ENCODE peak calls at places on chromosomes 1 and 21, in nine cellular contexts. One of them, this sample, is unnamed.

GRCh38 chr1:93194231-93194630 is 13.7 kb downstream of the CCDC18 start:
- DNase-seq in ELR: no peak
- DNase-seq in neural crest cell: no peak
- DNase-seq in AG09309: no peak
- DNase-seq in astrocyte of the cerebellum: no peak
- DNase-seq in HFFc6: no peak
- DNase-seq in activated T-cell treated with anti-CD3 and anti-CD28 coated beads, Interleukin-2, amount 50 U/mL, for 72 hours: no peak
- DNase-seq in CD8-positive, alpha-beta memory T cell: no peak
- DNase-seq in NCI-H2081: no peak
- DNase-seq in this sample: no peak

GRCh38 chr1:41673806-41674205 is 189.3 kb upstream of the EDN2 start:
- DNase-seq in ELR: no peak
- DNase-seq in neural crest cell: no peak
- DNase-seq in AG09309: no peak
- DNase-seq in astrocyte of the cerebellum: no peak
- DNase-seq in HFFc6: no peak
- DNase-seq in activated T-cell treated with anti-CD3 and anti-CD28 coated beads, Interleukin-2, amount 50 U/mL, for 72 hours: peak; percentile 53
- DNase-seq in CD8-positive, alpha-beta memory T cell: peak; percentile 38
- DNase-seq in NCI-H2081: no peak
- DNase-seq in this sample: no peak

GRCh38 chr1:87131809-87132663 is 196.6 kb upstream of the LMO4 start:
- DNase-seq in ELR: peak; percentile 79
- DNase-seq in neural crest cell: peak; percentile 90
- DNase-seq in AG09309: no peak
- DNase-seq in astrocyte of the cerebellum: peak; percentile 59
- DNase-seq in HFFc6: peak; percentile 66
- DNase-seq in activated T-cell treated with anti-CD3 and anti-CD28 coated beads, Interleukin-2, amount 50 U/mL, for 72 hours: peak; percentile 80
- DNase-seq in CD8-positive, alpha-beta memory T cell: peak; percentile 59
- DNase-seq in NCI-H2081: peak; percentile 45
- DNase-seq in this sample: peak; percentile 82

GRCh38 chr1:22969224-22969829 is 3.3 kb downstream of the LACTBL1 start:
- DNase-seq in ELR: peak; percentile 47
- DNase-seq in neural crest cell: no peak
- DNase-seq in AG09309: peak; percentile 20
- DNase-seq in astrocyte of the cerebellum: peak; percentile 51
- DNase-seq in HFFc6: peak; percentile 29
- DNase-seq in activated T-cell treated with anti-CD3 and anti-CD28 coated beads, Interleukin-2, amount 50 U/mL, for 72 hours: no peak
- DNase-seq in CD8-positive, alpha-beta memory T cell: no peak
- DNase-seq in NCI-H2081: peak; percentile 97
- DNase-seq in this sample: no peak

GRCh38 chr1:184272178-184272866 is 114.5 kb upstream of the C1orf21 start:
- DNase-seq in ELR: peak; percentile 48
- DNase-seq in neural crest cell: no peak
- DNase-seq in AG09309: no peak
- DNase-seq in astrocyte of the cerebellum: peak; percentile 33
- DNase-seq in HFFc6: no peak
- DNase-seq in activated T-cell treated with anti-CD3 and anti-CD28 coated beads, Interleukin-2, amount 50 U/mL, for 72 hours: no peak
- DNase-seq in CD8-positive, alpha-beta memory T cell: no peak
- DNase-seq in NCI-H2081: peak; percentile 43
- DNase-seq in this sample: no peak

GRCh38 chr1:179087665-179088064 is 5.8 kb downstream of the TOR3A start:
- DNase-seq in ELR: peak; percentile 46
- DNase-seq in neural crest cell: no peak
- DNase-seq in AG09309: no peak
- DNase-seq in astrocyte of the cerebellum: no peak
- DNase-seq in HFFc6: no peak
- DNase-seq in activated T-cell treated with anti-CD3 and anti-CD28 coated beads, Interleukin-2, amount 50 U/mL, for 72 hours: no peak
- DNase-seq in CD8-positive, alpha-beta memory T cell: no peak
- DNase-seq in NCI-H2081: no peak
- DNase-seq in this sample: no peak

GRCh38 chr1:165925498-165926079 is 98.2 kb downstream of the UCK2 start:
- DNase-seq in ELR: no peak
- DNase-seq in neural crest cell: no peak
- DNase-seq in AG09309: no peak
- DNase-seq in astrocyte of the cerebellum: no peak
- DNase-seq in HFFc6: no peak
- DNase-seq in activated T-cell treated with anti-CD3 and anti-CD28 coated beads, Interleukin-2, amount 50 U/mL, for 72 hours: no peak
- DNase-seq in CD8-positive, alpha-beta memory T cell: no peak
- DNase-seq in NCI-H2081: no peak
- DNase-seq in this sample: no peak

GRCh38 chr21:39003982-39004775 is 179.1 kb downstream of the PSMG1 start:
- DNase-seq in ELR: peak; percentile 79
- DNase-seq in neural crest cell: no peak
- DNase-seq in AG09309: peak; percentile 43
- DNase-seq in astrocyte of the cerebellum: no peak
- DNase-seq in HFFc6: peak; percentile 72
- DNase-seq in activated T-cell treated with anti-CD3 and anti-CD28 coated beads, Interleukin-2, amount 50 U/mL, for 72 hours: no peak
- DNase-seq in CD8-positive, alpha-beta memory T cell: no peak
- DNase-seq in NCI-H2081: no peak
- DNase-seq in this sample: no peak

GRCh38 chr1:26961826-26962225 is 1.6 kb upstream of the KDF1 start:
- DNase-seq in ELR: peak; percentile 95
- DNase-seq in neural crest cell: no peak
- DNase-seq in AG09309: peak; percentile 57
- DNase-seq in astrocyte of the cerebellum: peak; percentile 57
- DNase-seq in HFFc6: peak; percentile 92
- DNase-seq in activated T-cell treated with anti-CD3 and anti-CD28 coated beads, Interleukin-2, amount 50 U/mL, for 72 hours: no peak
- DNase-seq in CD8-positive, alpha-beta memory T cell: no peak
- DNase-seq in NCI-H2081: no peak
- DNase-seq in this sample: no peak

GRCh38 chr21:28487455-28488070 is 505.1 kb downstream of the LTN1 start:
- DNase-seq in ELR: no peak
- DNase-seq in neural crest cell: no peak
- DNase-seq in AG09309: no peak
- DNase-seq in astrocyte of the cerebellum: no peak
- DNase-seq in HFFc6: peak; percentile 29
- DNase-seq in activated T-cell treated with anti-CD3 and anti-CD28 coated beads, Interleukin-2, amount 50 U/mL, for 72 hours: no peak
- DNase-seq in CD8-positive, alpha-beta memory T cell: no peak
- DNase-seq in NCI-H2081: no peak
- DNase-seq in this sample: no peak

GRCh38 chr1:197725044-197725443 is 50.2 kb downstream of the DENND1B start:
- DNase-seq in ELR: peak; percentile 23
- DNase-seq in neural crest cell: no peak
- DNase-seq in AG09309: no peak
- DNase-seq in astrocyte of the cerebellum: peak; percentile 2
- DNase-seq in HFFc6: no peak
- DNase-seq in activated T-cell treated with anti-CD3 and anti-CD28 coated beads, Interleukin-2, amount 50 U/mL, for 72 hours: no peak
- DNase-seq in CD8-positive, alpha-beta memory T cell: no peak
- DNase-seq in NCI-H2081: peak; percentile 36
- DNase-seq in this sample: no peak

GRCh38 chr21:17931080-17931479 is 111.9 kb upstream of the C21orf91 start:
- DNase-seq in ELR: no peak
- DNase-seq in neural crest cell: no peak
- DNase-seq in AG09309: no peak
- DNase-seq in astrocyte of the cerebellum: no peak
- DNase-seq in HFFc6: no peak
- DNase-seq in activated T-cell treated with anti-CD3 and anti-CD28 coated beads, Interleukin-2, amount 50 U/mL, for 72 hours: no peak
- DNase-seq in CD8-positive, alpha-beta memory T cell: no peak
- DNase-seq in NCI-H2081: no peak
- DNase-seq in this sample: no peak

GRCh38 chr1:168069384-168069783 is 67.3 kb downstream of the GPR161 start:
- DNase-seq in ELR: no peak
- DNase-seq in neural crest cell: no peak
- DNase-seq in AG09309: no peak
- DNase-seq in astrocyte of the cerebellum: no peak
- DNase-seq in HFFc6: no peak
- DNase-seq in activated T-cell treated with anti-CD3 and anti-CD28 coated beads, Interleukin-2, amount 50 U/mL, for 72 hours: no peak
- DNase-seq in CD8-positive, alpha-beta memory T cell: no peak
- DNase-seq in NCI-H2081: no peak
- DNase-seq in this sample: no peak

GRCh38 chr1:215360786-215361185 is 206.3 kb upstream of the KCTD3 start:
- DNase-seq in ELR: peak; percentile 16
- DNase-seq in neural crest cell: no peak
- DNase-seq in AG09309: no peak
- DNase-seq in astrocyte of the cerebellum: peak; percentile 77
- DNase-seq in HFFc6: no peak
- DNase-seq in activated T-cell treated with anti-CD3 and anti-CD28 coated beads, Interleukin-2, amount 50 U/mL, for 72 hours: no peak
- DNase-seq in CD8-positive, alpha-beta memory T cell: no peak
- DNase-seq in NCI-H2081: no peak
- DNase-seq in this sample: no peak

GRCh38 chr1:69103705-69104385 is 463.9 kb upstream of the LRRC7 start:
- DNase-seq in ELR: no peak
- DNase-seq in neural crest cell: no peak
- DNase-seq in AG09309: no peak
- DNase-seq in astrocyte of the cerebellum: no peak
- DNase-seq in HFFc6: no peak
- DNase-seq in activated T-cell treated with anti-CD3 and anti-CD28 coated beads, Interleukin-2, amount 50 U/mL, for 72 hours: no peak
- DNase-seq in CD8-positive, alpha-beta memory T cell: no peak
- DNase-seq in NCI-H2081: no peak
- DNase-seq in this sample: no peak

GRCh38 chr1:28329395-28330153 is 734 bp downstream of the MED18 start:
- DNase-seq in ELR: peak; percentile 56
- DNase-seq in neural crest cell: peak; percentile 15
- DNase-seq in AG09309: no peak
- DNase-seq in astrocyte of the cerebellum: peak; percentile 32
- DNase-seq in HFFc6: peak; percentile 25
- DNase-seq in activated T-cell treated with anti-CD3 and anti-CD28 coated beads, Interleukin-2, amount 50 U/mL, for 72 hours: no peak
- DNase-seq in CD8-positive, alpha-beta memory T cell: no peak
- DNase-seq in NCI-H2081: peak; percentile 16
- DNase-seq in this sample: no peak